ENCODE peak calls at places on chromosomes 12 and 14, in six cellular contexts. W, G, F, L, Q and T are unnamed samples.

GRCh38 chr14:36241183-36241582 is 64.7 kb upstream of the PTCSC3 start:
- DNase-seq in W (no peak), G (no peak), F (no peak), L (no peak), Q (no peak), T (no peak)

GRCh38 chr14:68785817-68786490 is 6.9 kb downstream of the ZFP36L1 start:
- DNase-seq in W (no peak), G (peak), F (no peak), L (no peak), Q (no peak), T (no peak)

GRCh38 chr12:28457785-28458184 is 267.5 kb downstream of the CCDC91 start:
- DNase-seq in W (no peak), G (no peak), F (no peak), L (no peak), Q (no peak), T (peak)

GRCh38 chr14:82003418-82003817 is 469.8 kb upstream of the SEL1L start:
- DNase-seq in W (no peak), G (no peak), F (no peak), L (no peak), Q (no peak), T (no peak)

GRCh38 chr14:92012121-92012748 is 27.6 kb downstream of the TRIP11 start:
- DNase-seq in W (no peak), G (no peak), F (no peak), L (no peak), Q (no peak), T (no peak)

GRCh38 chr12:70590549-70591226 is 46.5 kb downstream of the PTPRB start:
- DNase-seq in W (no peak), G (no peak), F (no peak), L (no peak), Q (no peak), T (no peak)

GRCh38 chr12:93908846-93909592 is 231.8 kb downstream of the CRADD start:
- DNase-seq in W (no peak), G (no peak), F (no peak), L (no peak), Q (no peak), T (no peak)

GRCh38 chr12:78155546-78155945 is 324.9 kb downstream of the NAV3 start:
- DNase-seq in W (no peak), G (no peak), F (no peak), L (no peak), Q (no peak), T (no peak)

GRCh38 chr14:103828315-103828967 is 18.9 kb downstream of the PPP1R13B start:
- DNase-seq in W (no peak), G (no peak), F (no peak), L (no peak), Q (no peak), T (no peak)

GRCh38 chr14:93109572-93110481 is 5.9 kb downstream of the ITPK1 start:
- DNase-seq in W (no peak), G (no peak), F (no peak), L (no peak), Q (no peak), T (no peak)

GRCh38 chr12:32893458-32893857 is 3.1 kb downstream of the PKP2 start:
- DNase-seq in W (no peak), G (peak), F (no peak), L (no peak), Q (no peak), T (no peak)

GRCh38 chr12:24649634-24650033 is 299.3 kb downstream of the BCAT1 start:
- DNase-seq in W (no peak), G (no peak), F (no peak), L (no peak), Q (no peak), T (no peak)

GRCh38 chr14:39733741-39734140 is 301.5 kb upstream of the FBXO33 start:
- DNase-seq in W (no peak), G (no peak), F (no peak), L (no peak), Q (no peak), T (no peak)

GRCh38 chr12:96237465-96238077 is 43.4 kb downstream of the ELK3 start:
- DNase-seq in W (peak), G (no peak), F (no peak), L (peak), Q (peak), T (peak)

GRCh38 chr14:31362746-31363145 is 57.6 kb downstream of the HEATR5A start:
- DNase-seq in W (no peak), G (no peak), F (no peak), L (no peak), Q (no peak), T (no peak)

GRCh38 chr12:69689638-69690037 is 9.5 kb downstream of the BEST3 start:
- DNase-seq in W (no peak), G (peak), F (no peak), L (no peak), Q (no peak), T (no peak)

GRCh38 chr12:113325938-113326337 is 9.0 kb downstream of the SLC8B1 start:
- DNase-seq in W (no peak), G (no peak), F (no peak), L (no peak), Q (peak), T (peak)

GRCh38 chr12:22215467-22216253 is 118.8 kb downstream of the ST8SIA1 start:
- DNase-seq in W (no peak), G (no peak), F (no peak), L (no peak), Q (no peak), T (no peak)

GRCh38 chr12:56634242-56634836 is 4.2 kb upstream of the BAZ2A start:
- DNase-seq in W (peak), G (peak), F (no peak), L (no peak), Q (no peak), T (no peak)

GRCh38 chr12:56636118-56636674 is 6.1 kb upstream of the BAZ2A start:
- DNase-seq in W (peak), G (peak), F (peak), L (no peak), Q (peak), T (peak)

GRCh38 chr12:56636675-56637540 is 6.8 kb upstream of the BAZ2A start:
- DNase-seq in W (peak), G (peak), F (peak), L (peak), Q (peak), T (peak)

GRCh38 chr12:56634837-56635538 is 4.9 kb upstream of the BAZ2A start:
- DNase-seq in W (peak), G (peak), F (no peak), L (peak), Q (peak), T (peak)

GRCh38 chr12:56635539-56636117 is 5.5 kb upstream of the BAZ2A start:
- DNase-seq in W (no peak), G (peak), F (no peak), L (no peak), Q (no peak), T (no peak)
- H3K4me3 ChIP-seq in W (peak), G (peak), F (peak), L (peak), Q (peak), T (peak)

GRCh38 chr12:3332190-3332589 is 158.8 kb upstream of the PRMT8 start:
- DNase-seq in W (no peak), G (no peak), F (no peak), L (no peak), Q (no peak), T (no peak)

GRCh38 chr12:3335078-3335487 is 155.9 kb upstream of the PRMT8 start:
- DNase-seq in W (no peak), G (no peak), F (no peak), L (no peak), Q (no peak), T (no peak)

GRCh38 chr12:3330976-3331375 is 160.0 kb upstream of the PRMT8 start:
- DNase-seq in W (no peak), G (no peak), F (no peak), L (no peak), Q (no peak), T (no peak)

GRCh38 chr12:3333991-3334391 is 157.0 kb upstream of the PRMT8 start:
- DNase-seq in W (no peak), G (no peak), F (no peak), L (no peak), Q (no peak), T (no peak)

GRCh38 chr12:3333583-3333982 is 157.4 kb upstream of the PRMT8 start:
- DNase-seq in W (no peak), G (peak), F (no peak), L (no peak), Q (no peak), T (no peak)
- TF ChIP-seq CTCF in W (no peak), G (peak), F (no peak), L (no peak), Q (no peak), T (no peak)

GRCh38 chr14:40842816-40843215 is 763.9 kb upstream of the LRFN5 start:
- DNase-seq in W (no peak), G (no peak), F (no peak), L (no peak), Q (no peak), T (no peak)

GRCh38 chr14:40838601-40839000 is 768.1 kb upstream of the LRFN5 start:
- DNase-seq in W (no peak), G (no peak), F (no peak), L (no peak), Q (no peak), T (no peak)

GRCh38 chr14:40847496-40847895 is 759.2 kb upstream of the LRFN5 start:
- DNase-seq in W (no peak), G (no peak), F (no peak), L (no peak), Q (no peak), T (no peak)

DNA sequence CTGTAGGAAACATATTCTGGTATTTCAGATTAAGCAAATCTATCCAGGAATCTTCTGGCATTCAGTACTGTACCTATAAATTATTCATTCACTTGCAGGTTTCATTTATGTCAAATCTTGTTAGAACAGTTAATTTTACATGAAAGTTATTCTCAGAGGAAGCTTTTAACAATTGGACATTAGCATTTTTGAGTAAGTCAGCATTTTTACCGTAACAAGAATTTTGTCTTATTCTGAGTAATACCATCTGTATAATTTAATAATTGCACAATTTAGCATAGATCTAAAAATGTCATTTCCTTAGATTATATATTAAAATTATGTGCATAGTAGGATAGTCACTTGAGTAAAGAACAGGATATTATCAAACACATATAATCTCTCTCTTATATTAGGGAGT is 764.8 kb upstream of the LRFN5 start:
- DNase-seq in W (no peak), G (no peak), F (no peak), L (no peak), Q (no peak), T (no peak)
- H3K4me3 ChIP-seq in W (no peak), G (no peak), F (no peak), L (no peak), Q (no peak), T (no peak)

DNA sequence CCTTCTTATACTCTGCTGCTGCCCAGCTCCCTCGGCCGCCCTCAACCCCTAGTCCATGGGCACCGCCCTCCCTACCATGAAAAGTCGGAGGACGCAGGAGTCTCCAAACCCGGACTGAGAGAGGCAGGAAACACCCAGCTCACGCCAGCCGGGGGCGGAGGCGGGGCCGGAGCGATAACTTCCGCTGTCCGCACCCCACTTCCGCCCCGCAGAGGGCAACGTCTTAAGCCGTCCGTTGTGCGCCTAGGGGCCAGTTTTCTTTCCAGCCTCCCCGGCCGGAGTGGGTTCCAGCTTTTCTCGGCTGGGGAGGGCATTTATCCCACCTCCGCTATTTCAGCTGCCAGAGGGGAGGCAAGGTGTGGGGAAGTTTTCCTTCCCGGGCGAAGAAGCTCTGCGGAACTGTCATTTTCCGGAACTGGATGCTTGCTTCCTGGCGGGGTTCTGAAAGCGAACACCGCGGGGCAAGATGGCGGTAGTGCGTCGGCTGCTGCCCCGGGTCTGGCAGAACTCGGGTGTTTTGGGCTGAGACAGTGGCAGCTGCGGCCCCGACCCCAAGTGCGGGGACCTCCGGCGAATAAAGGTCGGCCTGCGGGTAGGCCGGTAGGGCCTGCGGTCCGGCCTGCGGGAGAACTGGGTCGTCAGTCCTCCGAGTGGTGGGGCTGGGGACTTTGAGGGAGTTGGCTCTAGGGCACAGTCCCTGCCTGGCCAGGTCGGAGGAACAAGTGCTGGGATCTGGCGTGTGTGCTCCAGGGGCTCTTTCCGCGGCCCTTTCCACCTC is at the start of the genes KCTD10 and UBE3B:
- DNase-seq in W (peak), G (peak), F (peak), L (peak), Q (peak), T (peak)
- TF ChIP-seq CTCF in W (peak), G (no peak), F (no peak), L (no peak), Q (no peak), T (no peak)

GRCh38 chr14:100406505-100407131 is 83.5 kb downstream of the SLC25A47 start:
- DNase-seq in W (peak), G (no peak), F (no peak), L (peak), Q (no peak), T (no peak)
- H3K4me3 ChIP-seq in W (no peak), G (no peak), F (no peak), L (no peak), Q (no peak), T (no peak)

GRCh38 chr12:13440844-13441243 is 244.3 kb downstream of the EMP1 start:
- DNase-seq in W (no peak), G (no peak), F (no peak), L (no peak), Q (no peak), T (no peak)
- TF ChIP-seq CTCF in W (no peak), G (no peak), F (no peak), L (no peak), Q (no peak), T (no peak)

DNA sequence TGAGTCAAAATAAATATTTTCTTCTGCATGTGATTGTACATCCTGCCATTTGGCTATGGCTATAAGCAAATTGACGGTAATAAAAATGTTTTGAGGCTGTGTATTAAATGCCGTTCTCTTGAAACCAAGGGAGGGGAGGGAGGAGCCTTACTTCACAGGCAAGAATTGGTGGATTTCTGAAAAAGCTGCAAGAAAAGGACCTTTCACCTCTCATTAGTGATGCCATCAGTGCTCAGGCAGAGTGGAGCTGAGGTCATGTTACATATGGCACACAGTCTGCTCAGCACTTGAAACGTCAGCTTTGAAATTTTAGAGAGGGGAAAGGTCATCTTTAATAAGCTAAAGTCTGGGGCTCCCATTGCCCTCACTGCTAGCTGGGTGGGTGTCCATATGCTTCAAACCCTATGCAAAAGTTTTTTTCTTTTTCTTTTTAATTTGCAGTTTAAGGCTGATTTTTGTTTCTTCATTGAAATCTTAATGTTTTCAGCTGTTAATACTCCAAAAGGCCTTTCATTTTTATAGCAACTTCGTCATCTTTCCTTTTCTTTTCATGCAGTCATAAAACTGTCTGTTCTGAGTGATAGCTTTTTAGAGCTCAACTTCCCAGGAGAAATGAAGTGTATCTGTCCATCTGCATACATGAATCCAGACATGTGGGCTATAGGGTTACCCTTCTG is 9.8 kb upstream of the SIX1 start:
- DNase-seq in W (no peak), G (no peak), F (no peak), L (no peak), Q (no peak), T (no peak)
- H3K4me3 ChIP-seq in W (no peak), G (peak), F (no peak), L (no peak), Q (no peak), T (no peak)